ENCODE peak calls at places on chromosomes 4 and X, in four cellular contexts. L is retinal pigment epithelial cell, P is A549, S is HEK293T. R is an unnamed sample.

GRCh38 chrX:71541546-71542022 is 8.7 kb downstream of the OGT start:
- DNase-seq in P (no peak), S (no peak), L (no peak), R (no peak)

GRCh38 chr4:101178731-101179130 is 168.6 kb downstream of the PPP3CA start:
- DNase-seq in P (no peak), S (no peak), L (no peak), R (no peak)

GRCh38 chr4:3296651-3297050 is 3.8 kb downstream of the RGS12 start:
- DNase-seq in P (no peak), S (no peak), L (no peak), R (no peak)

GRCh38 chr4:34281826-34282225 is 1962.5 kb downstream of the ARAP2 start:
- DNase-seq in P (no peak), S (no peak), L (no peak), R (no peak)

GRCh38 chr4:52853351-52853750 is 8.8 kb upstream of the RASL11B start:
- DNase-seq in L (no peak), S (no peak), P (no peak), R (no peak)

GRCh38 chr4:36198861-36199260 is 45.5 kb downstream of the ARAP2 start:
- DNase-seq in S (no peak), L (no peak), P (no peak), R (no peak)

GRCh38 chrX:33336783-33337182 is 125.4 kb upstream of the DMD start:
- DNase-seq in P (no peak), L (no peak), S (peak), R (no peak)

GRCh38 chr4:45438047-45438446 is 685.8 kb downstream of the GABRG1 start:
- DNase-seq in L (peak), S (no peak), P (no peak), R (peak)

GRCh38 chr4:128751354-128751753 is 58.1 kb upstream of the JADE1 start:
- DNase-seq in S (no peak), L (peak), P (no peak), R (peak)

GRCh38 chr4:35105486-35105885 is 1138.8 kb downstream of the ARAP2 start:
- DNase-seq in P (no peak), L (no peak), S (no peak), R (no peak)

GRCh38 chr4:41296995-41297394 is 40.3 kb downstream of the UCHL1 start:
- DNase-seq in P (no peak), S (no peak), L (no peak), R (no peak)

R was measured in epithelial cell of proximal tubule.